ENCODE peak calls at places on chromosomes 2 and 18, in nine cellular contexts. One of them, this sample, is unnamed.

GRCh38 chr18:35692866-35693265 is 111.3 kb downstream of the GALNT1 start:
- DNase-seq in heart left ventricle: no peak
- DNase-seq in sigmoid colon: no peak
- DNase-seq in A549: no peak
- DNase-seq in breast epithelium: no peak
- DNase-seq in IMR-90: no peak
- DNase-seq in NB4: no peak
- DNase-seq in HCT116: no peak
- DNase-seq in right lobe of liver: no peak
- DNase-seq in this sample: no peak

GRCh38 chr2:29014811-29015414 is 33.8 kb downstream of the TOGARAM2 start:
- DNase-seq in heart left ventricle: peak
- DNase-seq in right lobe of liver: peak
- DNase-seq in HCT116: no peak
- DNase-seq in IMR-90: peak
- DNase-seq in sigmoid colon: no peak
- DNase-seq in NB4: peak
- DNase-seq in breast epithelium: no peak
- DNase-seq in A549: no peak
- DNase-seq in this sample: peak

GRCh38 chr2:215531284-215531683 is 95.4 kb upstream of the FN1 start:
- DNase-seq in HCT116: no peak
- DNase-seq in sigmoid colon: no peak
- DNase-seq in NB4: no peak
- DNase-seq in heart left ventricle: no peak
- DNase-seq in A549: no peak
- DNase-seq in breast epithelium: no peak
- DNase-seq in IMR-90: peak
- DNase-seq in right lobe of liver: no peak
- DNase-seq in this sample: no peak

GRCh38 chr18:32629292-32629691 is 143.5 kb downstream of the KLHL14 start:
- DNase-seq in HCT116: no peak
- DNase-seq in IMR-90: no peak
- DNase-seq in A549: no peak
- DNase-seq in right lobe of liver: no peak
- DNase-seq in NB4: no peak
- DNase-seq in heart left ventricle: no peak
- DNase-seq in breast epithelium: no peak
- DNase-seq in sigmoid colon: no peak
- DNase-seq in this sample: no peak

GRCh38 chr18:13003466-13003896 is 12.3 kb downstream of the CEP192 start:
- DNase-seq in sigmoid colon: no peak
- DNase-seq in heart left ventricle: peak
- DNase-seq in right lobe of liver: no peak
- DNase-seq in IMR-90: peak
- DNase-seq in breast epithelium: no peak
- DNase-seq in HCT116: peak
- DNase-seq in A549: peak
- DNase-seq in NB4: peak
- DNase-seq in this sample: peak

GRCh38 chr2:230921806-230922595 is 3.0 kb downstream of the GPR55 start:
- DNase-seq in HCT116: no peak
- DNase-seq in A549: no peak
- DNase-seq in heart left ventricle: no peak
- DNase-seq in sigmoid colon: peak
- DNase-seq in IMR-90: no peak
- DNase-seq in breast epithelium: peak
- DNase-seq in right lobe of liver: no peak
- DNase-seq in NB4: no peak
- DNase-seq in this sample: no peak

GRCh38 chr2:210180494-210180893 is 9.3 kb upstream of the KANSL1L start:
- DNase-seq in IMR-90: no peak
- DNase-seq in NB4: no peak
- DNase-seq in right lobe of liver: no peak
- DNase-seq in breast epithelium: no peak
- DNase-seq in A549: no peak
- DNase-seq in heart left ventricle: no peak
- DNase-seq in HCT116: no peak
- DNase-seq in sigmoid colon: no peak
- DNase-seq in this sample: no peak

GRCh38 chr2:23545391-23545790 is 160.4 kb downstream of the KLHL29 start:
- DNase-seq in A549: no peak
- DNase-seq in sigmoid colon: no peak
- DNase-seq in right lobe of liver: no peak
- DNase-seq in NB4: peak
- DNase-seq in IMR-90: peak
- DNase-seq in breast epithelium: no peak
- DNase-seq in HCT116: no peak
- DNase-seq in heart left ventricle: no peak
- DNase-seq in this sample: no peak

GRCh38 chr18:62328775-62329525 is 3.8 kb downstream of the TNFRSF11A start:
- DNase-seq in A549: no peak
- DNase-seq in HCT116: no peak
- DNase-seq in sigmoid colon: no peak
- DNase-seq in right lobe of liver: no peak
- DNase-seq in heart left ventricle: no peak
- DNase-seq in IMR-90: no peak
- DNase-seq in breast epithelium: no peak
- DNase-seq in NB4: no peak
- DNase-seq in this sample: no peak

GRCh38 chr18:658947-659533 is 1.6 kb downstream of the TYMS start:
- DNase-seq in A549: no peak
- DNase-seq in sigmoid colon: no peak
- DNase-seq in breast epithelium: no peak
- DNase-seq in right lobe of liver: no peak
- DNase-seq in NB4: no peak
- DNase-seq in heart left ventricle: no peak
- DNase-seq in HCT116: no peak
- DNase-seq in IMR-90: no peak
- DNase-seq in this sample: no peak

GRCh38 chr18:655445-655844 is 2.0 kb upstream of the TYMS start:
- DNase-seq in sigmoid colon: no peak
- DNase-seq in heart left ventricle: no peak
- DNase-seq in A549: no peak
- DNase-seq in NB4: no peak
- DNase-seq in right lobe of liver: no peak
- DNase-seq in IMR-90: no peak
- DNase-seq in HCT116: no peak
- DNase-seq in breast epithelium: no peak
- DNase-seq in this sample: no peak

GRCh38 chr18:659597-659996 is 2.1 kb downstream of the TYMS start:
- DNase-seq in IMR-90: no peak
- DNase-seq in A549: no peak
- DNase-seq in HCT116: no peak
- DNase-seq in breast epithelium: no peak
- DNase-seq in sigmoid colon: no peak
- DNase-seq in right lobe of liver: no peak
- DNase-seq in NB4: no peak
- DNase-seq in heart left ventricle: no peak
- DNase-seq in this sample: no peak

GRCh38 chr18:657311-657997 is at the start of gene TYMS:
- DNase-seq in HCT116: peak
- DNase-seq in breast epithelium: no peak
- DNase-seq in IMR-90: peak
- DNase-seq in heart left ventricle: peak
- DNase-seq in NB4: peak
- DNase-seq in right lobe of liver: peak
- DNase-seq in sigmoid colon: no peak
- DNase-seq in A549: peak
- DNase-seq in this sample: peak

DNA sequence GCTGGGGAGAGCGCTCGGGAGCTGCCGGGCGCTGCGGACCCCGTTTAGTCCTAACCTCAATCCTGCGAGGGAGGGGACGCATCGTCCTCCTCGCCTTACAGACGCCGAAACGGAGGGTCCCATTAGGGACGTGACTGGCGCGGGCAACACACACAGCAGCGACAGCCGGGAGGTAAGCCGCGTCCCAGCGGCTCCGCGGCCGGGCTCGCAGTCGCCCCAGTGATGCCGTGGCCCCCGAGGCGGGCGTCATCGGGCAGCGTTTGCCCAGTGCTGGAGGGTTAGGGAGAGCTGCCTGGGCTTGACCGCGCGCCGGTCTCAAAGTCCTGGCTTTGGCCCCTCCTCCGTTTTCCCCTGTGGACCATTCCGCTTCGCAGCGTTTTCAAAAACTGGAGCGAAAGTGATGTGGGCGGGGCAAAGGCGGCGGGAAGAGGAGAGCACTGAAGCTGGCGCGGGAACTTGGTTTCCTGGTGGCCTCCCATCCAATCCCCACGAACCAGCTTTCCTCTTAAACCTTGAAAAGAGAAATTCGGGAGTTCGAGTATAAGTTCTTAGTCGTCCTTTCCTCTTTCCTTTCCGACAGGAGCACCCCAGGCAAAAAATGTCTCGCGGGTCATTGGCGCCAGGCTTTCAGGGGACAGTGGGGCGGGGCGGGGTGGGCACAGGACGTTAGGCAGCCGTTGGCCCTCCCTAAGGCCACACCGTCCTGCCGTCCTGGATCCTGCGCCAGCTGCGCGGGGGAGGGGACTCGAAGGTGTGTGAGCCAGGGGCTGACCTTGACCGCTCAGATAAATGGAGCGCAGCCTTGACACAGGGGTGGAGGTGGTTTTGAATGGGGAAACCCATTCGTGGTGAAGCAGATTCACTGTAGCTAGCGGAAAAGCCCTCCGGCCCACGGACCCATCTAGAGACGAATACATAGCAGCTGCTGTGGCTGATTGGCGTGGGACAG is 819 bp downstream of the TYMS start:
- DNase-seq in right lobe of liver: peak
- DNase-seq in IMR-90: peak
- DNase-seq in HCT116: peak
- DNase-seq in sigmoid colon: peak
- DNase-seq in breast epithelium: peak
- DNase-seq in NB4: peak
- DNase-seq in A549: peak
- DNase-seq in heart left ventricle: peak
- DNase-seq in this sample: peak
- TF ChIP-seq POLR2A in right lobe of liver: peak
- TF ChIP-seq POLR2A in IMR-90: no peak
- TF ChIP-seq POLR2A in HCT116: peak
- TF ChIP-seq POLR2A in sigmoid colon: no peak
- TF ChIP-seq POLR2A in breast epithelium: no peak
- TF ChIP-seq POLR2A in NB4: peak
- TF ChIP-seq POLR2A in A549: peak
- TF ChIP-seq POLR2A in heart left ventricle: no peak
- TF ChIP-seq POLR2A in this sample: no peak

GRCh38 chr2:44167908-44168683 is 579 bp upstream of the PPM1B start:
- DNase-seq in NB4: peak
- DNase-seq in breast epithelium: peak
- DNase-seq in A549: peak
- DNase-seq in IMR-90: peak
- DNase-seq in right lobe of liver: peak
- DNase-seq in HCT116: peak
- DNase-seq in heart left ventricle: peak
- DNase-seq in sigmoid colon: peak
- DNase-seq in this sample: peak
- TF ChIP-seq POLR2A in NB4: peak
- TF ChIP-seq POLR2A in breast epithelium: peak
- TF ChIP-seq POLR2A in A549: no peak
- TF ChIP-seq POLR2A in IMR-90: peak
- TF ChIP-seq POLR2A in right lobe of liver: peak
- TF ChIP-seq POLR2A in HCT116: peak
- TF ChIP-seq POLR2A in heart left ventricle: peak
- TF ChIP-seq POLR2A in sigmoid colon: no peak
- TF ChIP-seq POLR2A in this sample: no peak

DNA sequence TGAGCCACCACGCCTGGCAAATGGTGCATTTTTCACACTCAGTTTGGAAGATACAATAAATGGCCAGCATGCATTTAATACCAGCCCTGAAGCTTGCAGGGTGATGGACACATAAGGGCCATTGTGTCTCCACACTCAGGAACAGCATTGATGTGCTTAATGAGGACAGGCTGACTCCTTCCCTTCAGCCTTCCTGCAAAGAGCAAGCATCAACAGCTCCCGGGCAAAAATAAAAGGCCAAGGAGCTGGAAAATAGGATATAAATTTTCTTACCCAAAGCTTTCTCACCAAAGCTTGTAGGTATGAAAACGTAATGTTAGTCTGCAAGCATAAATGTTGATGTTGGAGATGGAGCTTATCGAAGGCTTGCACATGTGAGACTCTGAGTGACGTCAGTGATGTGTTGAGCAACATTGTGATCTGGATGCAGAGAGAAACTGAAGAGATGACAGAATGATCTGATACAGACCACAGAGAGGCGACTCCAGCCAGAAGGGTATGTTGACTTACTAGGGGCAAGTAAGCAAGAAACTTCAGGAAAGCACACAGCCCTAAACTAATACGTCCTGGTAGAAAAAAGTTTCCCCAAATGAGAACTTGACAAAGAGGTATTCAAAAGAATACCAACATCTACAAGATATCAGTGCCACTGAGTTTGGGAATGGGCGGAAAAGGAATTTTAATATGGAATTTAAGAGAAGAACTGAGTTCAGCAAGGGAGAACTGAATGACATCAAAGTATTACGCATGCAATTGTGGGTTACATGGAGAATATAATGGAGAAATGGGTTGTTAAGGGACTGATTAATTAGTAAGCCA is 256.5 kb downstream of the TGIF1 start:
- DNase-seq in NB4: peak
- DNase-seq in right lobe of liver: no peak
- DNase-seq in IMR-90: peak
- DNase-seq in A549: no peak
- DNase-seq in HCT116: no peak
- DNase-seq in heart left ventricle: no peak
- DNase-seq in sigmoid colon: no peak
- DNase-seq in breast epithelium: no peak
- DNase-seq in this sample: no peak
- TF ChIP-seq POLR2A in NB4: no peak
- TF ChIP-seq POLR2A in right lobe of liver: no peak
- TF ChIP-seq POLR2A in IMR-90: no peak
- TF ChIP-seq POLR2A in A549: no peak
- TF ChIP-seq POLR2A in HCT116: no peak
- TF ChIP-seq POLR2A in heart left ventricle: no peak
- TF ChIP-seq POLR2A in sigmoid colon: no peak
- TF ChIP-seq POLR2A in breast epithelium: no peak
- TF ChIP-seq POLR2A in this sample: no peak

GRCh38 chr2:229223107-229223506 is 48.0 kb downstream of the PID1 start:
- DNase-seq in NB4: no peak
- DNase-seq in heart left ventricle: no peak
- DNase-seq in A549: no peak
- DNase-seq in breast epithelium: no peak
- DNase-seq in IMR-90: no peak
- DNase-seq in sigmoid colon: no peak
- DNase-seq in HCT116: no peak
- DNase-seq in right lobe of liver: no peak
- DNase-seq in this sample: no peak

GRCh38 chr2:229218329-229218921 is 52.7 kb downstream of the PID1 start:
- DNase-seq in NB4: no peak
- DNase-seq in sigmoid colon: no peak
- DNase-seq in breast epithelium: no peak
- DNase-seq in IMR-90: no peak
- DNase-seq in A549: no peak
- DNase-seq in heart left ventricle: no peak
- DNase-seq in HCT116: no peak
- DNase-seq in right lobe of liver: no peak
- DNase-seq in this sample: no peak

GRCh38 chr2:229221641-229222040 is 49.4 kb downstream of the PID1 start:
- DNase-seq in right lobe of liver: no peak
- DNase-seq in heart left ventricle: no peak
- DNase-seq in HCT116: no peak
- DNase-seq in breast epithelium: no peak
- DNase-seq in A549: no peak
- DNase-seq in sigmoid colon: no peak
- DNase-seq in NB4: no peak
- DNase-seq in IMR-90: no peak
- DNase-seq in this sample: no peak

GRCh38 chr2:229220254-229220653 is 50.8 kb downstream of the PID1 start:
- DNase-seq in IMR-90: no peak
- DNase-seq in heart left ventricle: no peak
- DNase-seq in breast epithelium: no peak
- DNase-seq in right lobe of liver: no peak
- DNase-seq in NB4: no peak
- DNase-seq in HCT116: no peak
- DNase-seq in A549: no peak
- DNase-seq in sigmoid colon: no peak
- DNase-seq in this sample: no peak
- TF ChIP-seq POLR2A in IMR-90: no peak
- TF ChIP-seq POLR2A in heart left ventricle: no peak
- TF ChIP-seq POLR2A in breast epithelium: no peak
- TF ChIP-seq POLR2A in right lobe of liver: no peak
- TF ChIP-seq POLR2A in NB4: no peak
- TF ChIP-seq POLR2A in HCT116: no peak
- TF ChIP-seq POLR2A in A549: no peak
- TF ChIP-seq POLR2A in sigmoid colon: no peak
- TF ChIP-seq POLR2A in this sample: no peak